ENCODE peak calls at places on chromosome 6, in eight cellular contexts. H, D, X, C, L, O, V and E are unnamed samples.

GRCh38 chr6:109795994-109796555 is 105.0 kb downstream of the FIG4 start:
- DNase-seq in H (no peak), D (no peak), X (no peak), C (no peak), L (peak), O (no peak), V (no peak), E (no peak)

GRCh38 chr6:110390404-110390803 is 25.0 kb downstream of the DDO start:
- DNase-seq in H (no peak), D (no peak), X (no peak), C (no peak), L (no peak), O (no peak), V (no peak), E (no peak)

GRCh38 chr6:63936399-63936798 is 300.8 kb downstream of the PHF3 start:
- DNase-seq in H (no peak), D (no peak), X (no peak), C (no peak), L (no peak), O (no peak), V (no peak), E (no peak)

GRCh38 chr6:169269180-169270076 is 15.8 kb upstream of the THBS2 start:
- DNase-seq in H (no peak), D (no peak), X (no peak), C (peak), L (no peak), O (peak), V (peak), E (peak)

GRCh38 chr6:27505209-27506027 is 32.5 kb upstream of the ZNF184 start:
- DNase-seq in H (no peak), D (no peak), X (no peak), C (peak), L (peak), O (no peak), V (peak), E (peak)

GRCh38 chr6:105669232-105669631 is 266.4 kb upstream of the PREP start:
- DNase-seq in H (no peak), D (no peak), X (no peak), C (no peak), L (no peak), O (no peak), V (no peak), E (no peak)

GRCh38 chr6:39214846-39215639 is 14.2 kb downstream of the KCNK5 start:
- DNase-seq in H (peak), D (no peak), X (no peak), C (no peak), L (no peak), O (no peak), V (no peak), E (no peak)

GRCh38 chr6:139839506-139840156 is 465.2 kb upstream of the CITED2 start:
- DNase-seq in H (no peak), D (no peak), X (no peak), C (no peak), L (no peak), O (no peak), V (no peak), E (peak)

GRCh38 chr6:161444464-161444863 is 170.6 kb upstream of the AGPAT4 start:
- DNase-seq in H (no peak), D (no peak), X (peak), C (no peak), L (no peak), O (no peak), V (no peak), E (no peak)

GRCh38 chr6:39280247-39280731 is 33.9 kb downstream of the KCNK17 start:
- DNase-seq in H (no peak), D (no peak), X (no peak), C (peak), L (no peak), O (no peak), V (no peak), E (no peak)

GRCh38 chr6:29731281-29731680 is 8.0 kb downstream of the HLA-F start:
- DNase-seq in H (no peak), D (no peak), X (no peak), C (no peak), L (no peak), O (no peak), V (no peak), E (no peak)

GRCh38 chr6:151300267-151300930 is 60.6 kb downstream of the AKAP12 start:
- DNase-seq in H (no peak), D (no peak), X (no peak), C (no peak), L (no peak), O (no peak), V (no peak), E (no peak)

DNA sequence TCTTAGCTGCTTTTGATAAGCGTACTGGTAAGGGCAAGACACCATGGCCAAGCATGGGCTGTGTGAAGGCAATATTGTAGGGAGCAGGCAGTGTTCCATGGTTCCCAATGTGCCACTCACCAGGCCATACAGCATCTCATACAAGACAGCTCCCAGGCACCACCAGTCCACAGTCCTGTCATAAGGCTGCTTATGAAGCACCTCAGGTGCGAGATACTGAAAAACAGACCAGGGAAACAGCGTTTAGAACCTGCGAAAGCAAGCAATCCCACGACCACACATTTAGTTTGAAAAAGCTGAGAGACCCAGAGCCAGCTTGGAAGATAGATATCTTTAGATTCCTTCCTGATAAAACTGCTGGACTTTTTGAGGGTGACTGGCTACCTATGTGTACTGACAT is 119.1 kb upstream of the SLC2A12 start:
- DNase-seq in H (no peak), D (no peak), X (no peak), C (peak), L (no peak), O (no peak), V (no peak), E (no peak)
- H3K4me3 ChIP-seq in H (peak), D (peak), X (peak), C (peak), L (no peak), O (peak), V (no peak), E (peak)

GRCh38 chr6:135901776-135902524 is 50.4 kb downstream of the PDE7B start:
- DNase-seq in H (no peak), D (peak), X (no peak), C (peak), L (no peak), O (peak), V (peak), E (peak)
- H3K4me3 ChIP-seq in H (peak), D (no peak), X (peak), C (no peak), L (no peak), O (peak), V (peak), E (no peak)

GRCh38 chr6:69868252-69868804 is 2.0 kb downstream of the COL19A1 start:
- DNase-seq in H (no peak), D (no peak), X (no peak), C (no peak), L (no peak), O (no peak), V (no peak), E (no peak)

GRCh38 chr6:69865126-69865525 is 1.2 kb upstream of the COL19A1 start:
- DNase-seq in H (no peak), D (peak), X (no peak), C (peak), L (no peak), O (no peak), V (peak), E (no peak)

GRCh38 chr6:69866351-69867074 is at the start of gene COL19A1:
- DNase-seq in H (peak), D (no peak), X (peak), C (no peak), L (peak), O (peak), V (peak), E (no peak)

GRCh38 chr6:69868961-69869360 is 2.6 kb downstream of the COL19A1 start:
- DNase-seq in H (no peak), D (no peak), X (no peak), C (no peak), L (no peak), O (no peak), V (no peak), E (no peak)

DNA sequence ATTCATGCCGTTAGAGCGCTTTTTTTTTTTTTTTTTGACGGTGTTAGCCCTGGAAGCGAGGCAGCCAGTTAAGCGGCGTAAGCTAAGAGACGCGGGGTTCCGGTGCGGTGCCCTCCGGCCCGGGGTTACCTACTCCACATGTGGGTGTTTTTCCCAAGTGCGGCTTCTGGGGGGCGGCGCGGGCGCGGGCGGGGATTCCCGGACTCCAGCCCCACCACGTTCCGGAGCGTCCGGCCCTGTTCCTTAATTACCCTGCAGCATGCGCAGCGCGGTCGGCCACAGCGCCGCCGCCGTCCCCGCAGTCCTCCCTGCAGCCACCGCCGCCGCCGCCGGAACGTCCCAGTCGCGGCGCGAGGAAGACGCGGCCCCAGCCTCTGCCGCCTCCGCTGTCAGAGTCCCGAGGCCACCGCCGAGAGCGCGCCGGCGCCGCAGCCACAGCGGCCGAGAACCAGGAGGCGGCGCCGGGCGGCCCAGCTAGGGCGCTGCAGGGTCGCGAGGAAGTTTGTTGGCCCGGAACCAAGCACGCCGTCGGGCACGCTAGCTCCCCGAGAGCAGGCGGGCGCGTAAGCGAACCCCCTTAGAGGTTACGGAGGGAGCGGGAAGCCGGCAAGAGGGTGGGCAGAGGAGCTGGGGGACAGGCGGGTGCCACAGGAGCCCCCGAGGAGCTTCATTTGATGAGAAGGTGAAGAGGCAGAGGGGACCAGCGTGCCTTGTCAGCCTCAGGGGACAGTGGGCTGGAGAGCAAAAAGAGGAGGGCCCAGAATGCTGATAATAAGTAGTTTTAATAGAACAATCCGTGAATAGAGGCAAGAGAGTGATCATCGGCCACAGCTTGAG is 937 bp downstream of the COL19A1 start:
- DNase-seq in H (peak), D (no peak), X (peak), C (peak), L (peak), O (peak), V (peak), E (peak)
- H3K4me3 ChIP-seq in H (peak), D (peak), X (peak), C (peak), L (peak), O (peak), V (peak), E (peak)

GRCh38 chr6:15020114-15020770 is 225.6 kb upstream of the JARID2 start:
- DNase-seq in H (no peak), D (no peak), X (no peak), C (no peak), L (no peak), O (no peak), V (no peak), E (no peak)

GRCh38 chr6:15014958-15015357 is 230.9 kb upstream of the JARID2 start:
- DNase-seq in H (no peak), D (no peak), X (no peak), C (no peak), L (no peak), O (no peak), V (no peak), E (no peak)

GRCh38 chr6:15017251-15017650 is 228.6 kb upstream of the JARID2 start:
- DNase-seq in H (no peak), D (no peak), X (peak), C (no peak), L (no peak), O (peak), V (peak), E (no peak)

GRCh38 chr6:15016813-15017212 is 229.1 kb upstream of the JARID2 start:
- DNase-seq in H (no peak), D (no peak), X (no peak), C (no peak), L (no peak), O (no peak), V (no peak), E (no peak)

DNA sequence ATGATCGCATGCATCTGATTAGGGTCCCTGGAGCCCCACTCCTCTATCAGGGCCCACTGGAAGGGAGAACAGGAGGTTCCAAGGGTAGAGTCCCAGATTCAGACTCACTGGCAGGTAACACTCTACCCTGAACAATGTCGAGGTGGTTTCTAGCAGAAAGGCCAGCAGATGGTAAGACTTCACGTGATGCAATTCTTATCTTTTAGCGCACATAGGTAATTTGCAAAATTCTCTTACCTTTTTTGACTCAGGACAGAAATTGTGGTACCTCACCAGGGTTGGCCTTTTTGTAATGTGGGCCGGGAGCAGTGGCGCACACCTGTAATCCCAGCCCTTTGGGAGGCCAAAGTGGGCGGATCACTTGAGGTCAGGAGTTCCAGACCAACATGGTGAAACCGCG is 228.1 kb upstream of the JARID2 start:
- DNase-seq in H (no peak), D (no peak), X (no peak), C (no peak), L (no peak), O (no peak), V (no peak), E (no peak)
- H3K4me3 ChIP-seq in H (no peak), D (no peak), X (peak), C (no peak), L (no peak), O (peak), V (no peak), E (no peak)

GRCh38 chr6:112233864-112234263 is 20.5 kb downstream of the LAMA4 start:
- DNase-seq in H (no peak), D (peak), X (no peak), C (no peak), L (no peak), O (no peak), V (peak), E (no peak)

GRCh38 chr6:112234596-112234995 is 19.8 kb downstream of the LAMA4 start:
- DNase-seq in H (no peak), D (no peak), X (no peak), C (no peak), L (no peak), O (no peak), V (peak), E (no peak)

GRCh38 chr6:112235956-112236355 is 18.4 kb downstream of the LAMA4 start:
- DNase-seq in H (no peak), D (no peak), X (no peak), C (peak), L (no peak), O (no peak), V (peak), E (no peak)

GRCh38 chr6:112231609-112232060 is 22.7 kb downstream of the LAMA4 start:
- DNase-seq in H (no peak), D (no peak), X (no peak), C (peak), L (no peak), O (no peak), V (peak), E (no peak)

GRCh38 chr6:112232845-112233256 is 21.5 kb downstream of the LAMA4 start:
- DNase-seq in H (no peak), D (peak), X (no peak), C (no peak), L (peak), O (peak), V (peak), E (no peak)
- H3K4me3 ChIP-seq in H (no peak), D (no peak), X (no peak), C (no peak), L (no peak), O (peak), V (peak), E (no peak)